ENCODE peak calls at places on chromosomes 11 and 22, in seven cellular contexts. R is MM.1S, O is choroid plexus epithelial cell, Q is Calu3, X is right lobe of liver, W is lower lobe of right lung, M is uterus. G is an unnamed sample.

GRCh38 chr11:75140269-75141138 is 10.4 kb upstream of the SLCO2B1 start:
- DNase-seq in X (peak; percentile 76), O (peak; percentile 41), Q (peak; percentile 80), R (peak; percentile 51), M (peak; percentile 51), W (peak; percentile 78), G (peak; percentile 78)

GRCh38 chr11:69348414-69349235 is 54.7 kb downstream of the MYEOV start:
- DNase-seq in M (no peak), Q (no peak), R (no peak), X (no peak), W (no peak), O (no peak), G (no peak)

GRCh38 chr11:724063-724732 is 18.2 kb downstream of the EPS8L2 start:
- DNase-seq in R (no peak), O (no peak), X (no peak), W (no peak), M (no peak), Q (no peak), G (peak; percentile 46)

GRCh38 chr11:32100495-32100894 is 9.6 kb downstream of the RCN1 start:
- DNase-seq in X (no peak), O (no peak), Q (no peak), R (no peak), M (no peak), W (no peak), G (no peak)

GRCh38 chr11:82315093-82315492 is 418.6 kb downstream of the FAM181B start:
- DNase-seq in M (no peak), R (no peak), Q (no peak), X (peak; percentile 25), O (no peak), W (no peak), G (peak; percentile 3)

GRCh38 chr11:57641011-57641410 is 8.7 kb downstream of the YPEL4 start:
- DNase-seq in O (peak; percentile 65), Q (peak; percentile 42), M (no peak), X (no peak), R (peak; percentile 30), W (no peak), G (no peak)

GRCh38 chr22:30887861-30888260 is 80.7 kb downstream of the MORC2 start:
- DNase-seq in W (no peak), O (no peak), Q (no peak), X (peak; percentile 6), R (no peak), M (no peak), G (no peak)

GRCh38 chr11:124569697-124570096 is at the start of gene OR8A1:
- DNase-seq in W (no peak), O (no peak), R (no peak), Q (no peak), X (no peak), M (no peak), G (no peak)

GRCh38 chr11:70880416-70880815 is 372.0 kb downstream of the SHANK2 start:
- DNase-seq in R (no peak), X (no peak), W (no peak), Q (no peak), M (no peak), O (no peak), G (no peak)

GRCh38 chr11:111044751-111045407 is 200.6 kb upstream of the POU2AF2 start:
- DNase-seq in M (no peak), O (no peak), R (no peak), X (no peak), Q (no peak), W (no peak), G (no peak)

GRCh38 chr11:36015806-36016205 is 71.9 kb downstream of the LDLRAD3 start:
- DNase-seq in X (no peak), W (no peak), Q (no peak), M (peak; percentile 26), R (no peak), O (no peak), G (no peak)

GRCh38 chr11:77158041-77158695 is 30.1 kb downstream of the MYO7A start:
- DNase-seq in R (no peak), Q (no peak), M (no peak), W (peak; percentile 42), O (no peak), X (no peak), G (no peak)

GRCh38 chr11:128802358-128802981 is 64.6 kb downstream of the KCNJ1 start:
- DNase-seq in Q (peak; percentile 22), W (no peak), O (peak; percentile 43), X (no peak), R (no peak), M (no peak), G (no peak)

GRCh38 chr11:94650756-94651155 is 83.6 kb downstream of the PIWIL4 start:
- DNase-seq in Q (no peak), O (peak; percentile 76), M (peak; percentile 76), R (no peak), W (peak; percentile 49), X (peak; percentile 23), G (no peak)

GRCh38 chr22:45064313-45065268 is 54.8 kb upstream of the PHF21B start:
- DNase-seq in Q (peak; percentile 5), X (no peak), O (peak; percentile 56), W (no peak), M (no peak), R (no peak), G (peak; percentile 68)

GRCh38 chr11:123103326-123103980 is 41.5 kb upstream of the HSPA8 start:
- DNase-seq in M (peak; percentile 66), X (no peak), O (peak; percentile 81), R (peak; percentile 60), W (no peak), Q (peak; percentile 20), G (peak; percentile 16)

GRCh38 chr11:102812188-102812587 is 14.2 kb upstream of the MMP1 start:
- DNase-seq in X (no peak), R (no peak), W (no peak), O (no peak), Q (no peak), M (no peak), G (no peak)

GRCh38 chr22:43090130-43090789 is 1.1 kb upstream of the TTLL1 start:
- DNase-seq in R (peak; percentile 67), W (peak; percentile 62), Q (peak; percentile 60), M (peak; percentile 58), X (peak; percentile 39), O (peak; percentile 95), G (peak; percentile 86)
- TF ChIP-seq CTCF in R (peak; percentile 32), W (peak; percentile 36), Q (peak; percentile 12), M (peak; percentile 41), X (peak; percentile 54), O (peak; percentile 72), G (no peak)

GRCh38 chr11:12705874-12706273 is 31.7 kb downstream of the TEAD1 start:
- DNase-seq in X (no peak), W (no peak), O (peak; percentile 66), R (peak; percentile 45), Q (no peak), M (no peak), G (no peak)
- TF ChIP-seq CTCF in X (no peak), W (no peak), O (no peak), R (no peak), Q (no peak), M (no peak), G (no peak)

DNA sequence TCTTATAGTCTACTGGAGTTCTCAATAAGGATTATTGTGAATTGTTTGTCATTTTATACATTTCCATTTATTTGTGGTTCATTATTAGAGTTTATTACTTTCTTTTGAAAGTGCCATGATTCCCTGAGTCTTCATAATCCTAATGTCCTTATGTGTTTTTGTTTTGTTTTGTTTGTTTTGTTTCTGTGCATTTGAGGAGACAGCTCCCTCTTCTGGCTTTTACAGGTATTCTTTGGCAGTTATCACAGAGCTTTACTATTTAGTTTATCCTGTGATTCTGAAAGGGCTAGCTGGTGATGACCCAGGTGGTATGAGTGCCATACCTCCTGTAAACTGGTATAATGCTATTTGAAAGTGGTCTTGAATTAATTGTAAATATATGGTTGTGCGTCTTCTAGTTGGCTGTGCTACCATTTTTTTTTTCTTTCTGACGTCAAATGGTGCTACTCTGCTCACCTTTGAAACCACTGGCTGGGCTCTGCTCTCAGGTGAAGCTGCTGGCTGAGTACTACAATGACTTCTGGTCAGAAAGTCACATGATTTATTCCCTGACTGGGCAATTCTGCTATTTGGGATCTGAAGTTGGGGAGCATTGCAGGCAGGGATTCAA is 751.2 kb downstream of the JRKL start:
- DNase-seq in X (no peak), R (peak; percentile 39), O (peak; percentile 6), M (no peak), Q (no peak), W (no peak), G (peak; percentile 7)
- TF ChIP-seq CTCF in X (peak; percentile 55), R (peak; percentile 80), O (no peak), M (no peak), Q (no peak), W (peak; percentile 29), G (peak; percentile 10)

GRCh38 chr11:86952933-86953637 is 2.1 kb downstream of the FZD4 start:
- DNase-seq in O (peak; percentile 76), Q (no peak), W (no peak), M (no peak), R (no peak), X (no peak), G (no peak)

GRCh38 chr11:86958259-86958658 is 3.1 kb upstream of the FZD4 start:
- DNase-seq in W (no peak), M (no peak), X (no peak), Q (no peak), O (no peak), R (no peak), G (no peak)

GRCh38 chr11:86954288-86955110 is 696 bp downstream of the FZD4 start:
- DNase-seq in O (no peak), R (no peak), M (peak; percentile 46), Q (peak; percentile 5), X (peak; percentile 35), W (peak; percentile 52), G (no peak)

GRCh38 chr11:86955111-86955673 is at the start of gene FZD4:
- DNase-seq in M (peak; percentile 91), O (peak; percentile 91), W (peak; percentile 93), R (peak; percentile 91), Q (peak; percentile 89), X (peak; percentile 95), G (peak; percentile 95)

GRCh38 chr11:86955674-86956522 is 703 bp upstream of the FZD4 start:
- DNase-seq in Q (peak; percentile 76), X (peak; percentile 88), M (peak; percentile 87), W (peak; percentile 86), O (peak; percentile 91), R (peak; percentile 69), G (peak; percentile 81)
- TF ChIP-seq CTCF in Q (no peak), X (peak; percentile 44), M (peak; percentile 53), W (peak; percentile 31), O (peak; percentile 29), R (peak; percentile 20), G (no peak)

GRCh38 chr11:133928628-133929059 is 28.1 kb downstream of the IGSF9B start:
- DNase-seq in Q (peak; percentile 43), X (no peak), W (no peak), O (peak; percentile 5), M (no peak), R (no peak), G (no peak)

GRCh38 chr11:133930053-133930766 is 26.6 kb downstream of the IGSF9B start:
- DNase-seq in M (no peak), X (no peak), Q (no peak), W (no peak), R (no peak), O (no peak), G (no peak)

GRCh38 chr11:133929401-133930052 is 27.2 kb downstream of the IGSF9B start:
- DNase-seq in W (no peak), O (no peak), M (no peak), X (no peak), Q (no peak), R (no peak), G (no peak)

GRCh38 chr11:133931449-133932060 is 25.2 kb downstream of the IGSF9B start:
- DNase-seq in M (no peak), W (no peak), Q (no peak), O (no peak), X (no peak), R (no peak), G (no peak)

GRCh38 chr11:133930767-133931448 is 25.9 kb downstream of the IGSF9B start:
- DNase-seq in R (no peak), W (no peak), Q (no peak), O (peak; percentile 5), X (no peak), M (no peak), G (no peak)
- TF ChIP-seq CTCF in R (no peak), W (peak; percentile 31), Q (no peak), O (peak; percentile 33), X (no peak), M (peak; percentile 20), G (no peak)

G was measured in GM20000.